ENCODE peak calls at places on chromosomes 11 and 22, in four cellular contexts. One of them, this sample, is unnamed. For H3K4me1, the result is how much of the 10 kb centered on the place peaks cover.

GRCh38 chr11:44992181-44992582 is 41.5 kb upstream of the TP53I11 start:
- DNase-seq in GM23248: peak
- DNase-seq in IMR-90: no peak
- DNase-seq in psoas muscle: no peak
- DNase-seq in this sample: no peak

GRCh38 chr22:46738961-46739870 is 1.2 kb upstream of the CERK start:
- DNase-seq in psoas muscle: peak
- DNase-seq in IMR-90: peak
- DNase-seq in GM23248: peak
- DNase-seq in this sample: no peak

GRCh38 chr11:128336203-128336602 is 251.2 kb downstream of the ETS1 start:
- DNase-seq in IMR-90: peak
- DNase-seq in psoas muscle: peak
- DNase-seq in GM23248: peak
- DNase-seq in this sample: peak

GRCh38 chr22:21032037-21032842 is at the start of gene SLC7A4:
- DNase-seq in IMR-90: no peak
- DNase-seq in GM23248: no peak
- DNase-seq in psoas muscle: no peak
- DNase-seq in this sample: no peak

GRCh38 chr11:112004389-112004788 is 20.8 kb upstream of the DLAT start:
- DNase-seq in GM23248: peak
- DNase-seq in psoas muscle: no peak
- DNase-seq in IMR-90: no peak
- DNase-seq in this sample: no peak

GRCh38 chr22:35912668-35913067 is 116.0 kb downstream of the RBFOX2 start:
- DNase-seq in psoas muscle: no peak
- DNase-seq in IMR-90: no peak
- DNase-seq in GM23248: no peak
- DNase-seq in this sample: no peak

GRCh38 chr11:57546869-57547518 is 9.6 kb downstream of the SMTNL1 start:
- DNase-seq in GM23248: peak
- DNase-seq in IMR-90: peak
- DNase-seq in psoas muscle: no peak
- DNase-seq in this sample: no peak

GRCh38 chr11:10495464-10495786 is 40.4 kb downstream of the AMPD3 start:
- DNase-seq in psoas muscle: no peak
- DNase-seq in GM23248: no peak
- DNase-seq in IMR-90: no peak
- DNase-seq in this sample: no peak

GRCh38 chr22:37012262-37012904 is 6.9 kb downstream of the TST start:
- DNase-seq in GM23248: no peak
- DNase-seq in IMR-90: no peak
- DNase-seq in psoas muscle: peak
- DNase-seq in this sample: no peak

GRCh38 chr11:116422976-116423375 is 349.8 kb downstream of the BUD13 start:
- DNase-seq in IMR-90: no peak
- DNase-seq in GM23248: no peak
- DNase-seq in psoas muscle: no peak
- DNase-seq in this sample: no peak

GRCh38 chr22:49192180-49192856 is 635.4 kb downstream of the BRD1 start:
- DNase-seq in psoas muscle: no peak
- DNase-seq in IMR-90: no peak
- DNase-seq in GM23248: no peak
- DNase-seq in this sample: no peak

GRCh38 chr22:39525658-39525975 is 5.3 kb downstream of the ATF4 start:
- DNase-seq in GM23248: no peak
- DNase-seq in psoas muscle: no peak
- DNase-seq in IMR-90: no peak
- DNase-seq in this sample: no peak

GRCh38 chr11:69218271-69218682 is 62.5 kb downstream of the SMIM38 start:
- DNase-seq in GM23248: no peak
- DNase-seq in psoas muscle: no peak
- DNase-seq in IMR-90: peak
- DNase-seq in this sample: no peak

GRCh38 chr11:4991066-4991465 is 3.6 kb upstream of the OR51L1 start:
- DNase-seq in IMR-90: peak
- DNase-seq in GM23248: peak
- DNase-seq in psoas muscle: no peak
- DNase-seq in this sample: no peak

GRCh38 chr22:32518351-32518750 is 43.7 kb downstream of the FBXO7 start:
- DNase-seq in IMR-90: no peak
- DNase-seq in GM23248: peak
- DNase-seq in psoas muscle: no peak
- DNase-seq in this sample: no peak

GRCh38 chr11:28763876-28764275 is 655.7 kb downstream of the METTL15 start:
- DNase-seq in IMR-90: peak
- DNase-seq in psoas muscle: no peak
- DNase-seq in GM23248: peak
- DNase-seq in this sample: no peak

GRCh38 chr11:126079640-126080205 is 17.1 kb upstream of the CDON start:
- DNase-seq in IMR-90: no peak
- DNase-seq in psoas muscle: no peak
- DNase-seq in GM23248: no peak
- DNase-seq in this sample: no peak

GRCh38 chr11:101442171-101442570 is 141.6 kb downstream of the TRPC6 start:
- DNase-seq in psoas muscle: no peak
- DNase-seq in GM23248: peak
- DNase-seq in IMR-90: peak
- DNase-seq in this sample: no peak

GRCh38 chr22:39364646-39365405 is 15.0 kb downstream of the SYNGR1 start:
- DNase-seq in GM23248: peak
- DNase-seq in psoas muscle: no peak
- DNase-seq in IMR-90: no peak
- DNase-seq in this sample: no peak

GRCh38 chr22:45709866-45710265 is 38.2 kb downstream of the ATXN10 start:
- DNase-seq in GM23248: peak
- DNase-seq in psoas muscle: no peak
- DNase-seq in IMR-90: peak
- DNase-seq in this sample: no peak

DNA sequence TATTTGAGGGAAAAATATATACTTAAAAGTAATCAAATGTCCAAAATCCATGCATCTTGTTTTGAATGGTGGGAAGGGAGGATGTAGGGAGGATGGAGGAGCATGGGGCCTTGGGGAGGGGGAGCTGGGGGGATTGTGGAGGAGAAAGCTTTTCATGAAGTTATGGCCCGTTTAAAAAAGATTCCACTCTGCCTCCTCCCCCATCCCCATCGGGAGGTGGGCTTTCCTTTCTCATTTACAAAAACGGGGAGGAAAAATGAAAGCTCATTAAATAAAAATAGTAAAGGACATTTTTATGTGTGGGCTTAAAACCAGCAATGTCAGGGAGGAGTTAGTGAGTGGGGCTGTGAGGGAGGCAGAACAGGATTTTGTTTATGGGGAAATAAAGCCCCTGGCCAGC is 83.1 kb downstream of the ZBTB16 start:
- DNase-seq in psoas muscle: no peak
- DNase-seq in GM23248: no peak
- DNase-seq in IMR-90: no peak
- DNase-seq in this sample: no peak
- H3K4me1 ChIP-seq in psoas muscle: half or more
- H3K4me1 ChIP-seq in GM23248: under half
- H3K4me1 ChIP-seq in IMR-90: under half
- H3K4me1 ChIP-seq in this sample: under half

DNA sequence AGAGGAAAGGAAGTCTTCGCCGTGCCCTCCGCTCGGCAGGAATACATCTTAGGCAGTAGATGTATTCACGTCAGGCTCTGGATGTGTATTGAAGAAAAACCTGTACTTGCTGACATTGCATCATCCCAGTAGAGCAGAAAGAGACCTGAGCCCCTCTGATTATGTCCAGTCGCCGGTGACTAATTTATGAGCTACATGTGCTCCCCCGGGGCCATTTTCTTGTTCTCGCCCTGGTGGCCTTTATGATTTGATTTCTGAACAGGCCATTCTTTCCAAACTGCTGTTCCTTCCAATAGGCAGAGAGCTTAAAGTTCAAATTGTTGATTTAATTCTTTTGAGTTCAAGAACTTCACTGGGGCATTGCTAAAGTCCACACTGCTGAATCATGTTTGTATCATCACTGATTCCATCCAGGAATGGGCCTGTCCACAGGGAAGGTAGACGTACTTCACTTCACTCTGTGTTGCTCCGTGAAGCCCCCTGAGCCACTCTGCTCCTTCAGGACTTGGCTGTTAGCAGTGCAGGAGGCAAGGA is 137.3 kb upstream of the RASSF10 start:
- DNase-seq in IMR-90: peak
- DNase-seq in psoas muscle: no peak
- DNase-seq in GM23248: peak
- DNase-seq in this sample: no peak
- H3K27ac ChIP-seq in IMR-90: peak
- H3K27ac ChIP-seq in psoas muscle: no peak
- H3K27ac ChIP-seq in GM23248: peak
- H3K27ac ChIP-seq in this sample: no peak

GRCh38 chr11:63851354-63851753 is 12.4 kb downstream of the MARK2 start:
- DNase-seq in IMR-90: no peak
- DNase-seq in psoas muscle: no peak
- DNase-seq in GM23248: no peak
- DNase-seq in this sample: no peak

GRCh38 chr11:63846897-63847296 is 8.0 kb downstream of the MARK2 start:
- DNase-seq in psoas muscle: no peak
- DNase-seq in GM23248: no peak
- DNase-seq in IMR-90: no peak
- DNase-seq in this sample: no peak

GRCh38 chr11:63850946-63851345 is 12.0 kb downstream of the MARK2 start:
- DNase-seq in GM23248: no peak
- DNase-seq in psoas muscle: no peak
- DNase-seq in IMR-90: no peak
- DNase-seq in this sample: peak

GRCh38 chr11:63847363-63847762 is 8.5 kb downstream of the MARK2 start:
- DNase-seq in GM23248: no peak
- DNase-seq in IMR-90: no peak
- DNase-seq in psoas muscle: no peak
- DNase-seq in this sample: no peak

GRCh38 chr11:63849691-63850090 is 10.8 kb downstream of the MARK2 start:
- DNase-seq in psoas muscle: no peak
- DNase-seq in IMR-90: no peak
- DNase-seq in GM23248: no peak
- DNase-seq in this sample: no peak
- H3K4me1 ChIP-seq in psoas muscle: under half
- H3K4me1 ChIP-seq in IMR-90: under half
- H3K4me1 ChIP-seq in GM23248: under half
- H3K4me1 ChIP-seq in this sample: under half

GRCh38 chr11:9053631-9054030 is 37.8 kb downstream of the SCUBE2 start:
- DNase-seq in IMR-90: peak
- DNase-seq in GM23248: peak
- DNase-seq in psoas muscle: no peak
- DNase-seq in this sample: no peak

GRCh38 chr11:9052316-9052715 is 39.1 kb downstream of the SCUBE2 start:
- DNase-seq in psoas muscle: no peak
- DNase-seq in GM23248: no peak
- DNase-seq in IMR-90: no peak
- DNase-seq in this sample: no peak

GRCh38 chr11:9057888-9058287 is 33.5 kb downstream of the SCUBE2 start:
- DNase-seq in IMR-90: no peak
- DNase-seq in psoas muscle: no peak
- DNase-seq in GM23248: no peak
- DNase-seq in this sample: no peak

GRCh38 chr11:9057032-9057431 is 34.4 kb downstream of the SCUBE2 start:
- DNase-seq in psoas muscle: no peak
- DNase-seq in GM23248: peak
- DNase-seq in IMR-90: peak
- DNase-seq in this sample: no peak

DNA sequence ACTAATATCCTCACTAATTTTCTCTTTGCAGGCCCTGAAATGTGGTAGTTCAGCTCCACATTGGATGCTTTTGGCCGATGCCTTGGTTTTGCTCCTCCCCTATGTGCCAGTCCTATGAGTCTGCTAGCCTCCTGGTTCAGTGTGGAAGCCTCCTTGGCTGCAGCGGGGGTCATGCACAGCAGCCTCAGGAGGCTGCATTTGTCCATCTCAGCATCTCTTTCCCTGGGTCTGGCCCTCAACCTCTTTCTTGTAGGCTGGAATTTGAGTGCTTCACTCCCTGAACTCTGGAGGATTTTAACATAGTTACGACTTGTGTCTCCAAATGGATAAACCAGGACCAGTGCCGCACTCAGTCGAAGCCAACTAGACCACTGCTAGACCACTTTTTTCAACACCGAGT is 34.9 kb downstream of the SCUBE2 start:
- DNase-seq in psoas muscle: no peak
- DNase-seq in IMR-90: no peak
- DNase-seq in GM23248: no peak
- DNase-seq in this sample: no peak
- H3K27ac ChIP-seq in psoas muscle: no peak
- H3K27ac ChIP-seq in IMR-90: no peak
- H3K27ac ChIP-seq in GM23248: no peak
- H3K27ac ChIP-seq in this sample: no peak

GRCh38 chr11:122139595-122139866 is 23.5 kb upstream of the BLID start:
- DNase-seq in GM23248: no peak
- DNase-seq in IMR-90: peak
- DNase-seq in psoas muscle: no peak
- DNase-seq in this sample: no peak

GRCh38 chr11:122138759-122139594 is 23.0 kb upstream of the BLID start:
- DNase-seq in IMR-90: peak
- DNase-seq in GM23248: peak
- DNase-seq in psoas muscle: no peak
- DNase-seq in this sample: no peak

GRCh38 chr11:122144752-122145151 is 28.7 kb upstream of the BLID start:
- DNase-seq in psoas muscle: no peak
- DNase-seq in GM23248: no peak
- DNase-seq in IMR-90: no peak
- DNase-seq in this sample: no peak

GRCh38 chr11:122140535-122140934 is 24.5 kb upstream of the BLID start:
- DNase-seq in psoas muscle: no peak
- DNase-seq in GM23248: peak
- DNase-seq in IMR-90: peak
- DNase-seq in this sample: no peak

DNA sequence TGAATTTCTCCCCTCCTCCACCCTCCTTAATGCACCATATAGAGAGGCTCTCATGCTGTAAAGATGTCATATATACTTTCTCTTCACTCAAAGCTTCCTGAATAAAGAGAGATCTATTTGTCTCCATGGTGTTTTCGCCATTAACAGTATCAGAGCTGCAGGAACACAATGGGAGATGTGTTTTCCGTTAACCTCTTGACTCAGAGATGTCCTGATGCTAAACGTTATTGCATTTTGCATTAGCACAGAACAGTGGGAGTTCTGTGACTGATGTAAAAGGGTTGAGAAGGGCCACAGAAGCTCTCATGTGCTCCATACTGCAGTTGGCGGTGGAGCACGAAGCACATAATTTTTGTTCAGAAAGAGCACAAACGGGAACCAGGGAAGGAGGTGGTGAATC is 25.7 kb upstream of the BLID start:
- DNase-seq in GM23248: no peak
- DNase-seq in psoas muscle: no peak
- DNase-seq in IMR-90: no peak
- DNase-seq in this sample: no peak
- H3K4me1 ChIP-seq in GM23248: half or more
- H3K4me1 ChIP-seq in psoas muscle: under half
- H3K4me1 ChIP-seq in IMR-90: under half
- H3K4me1 ChIP-seq in this sample: under half